ENCODE peak calls at places on chromosomes 4 and X, in ten cellular contexts. M, T, B, L, W, O, X, N, Y and C are unnamed samples.

GRCh38 chr4:26503844-26504243 is 13.6 kb upstream of the CCKAR start:
- DNase-seq in M (no peak), T (no peak), B (no peak), L (no peak), W (no peak), O (no peak), X (no peak), N (no peak), Y (no peak), C (no peak)

GRCh38 chrX:40912576-40912975 is 172.7 kb upstream of the USP9X start:
- DNase-seq in M (no peak), T (no peak), B (no peak), L (no peak), W (no peak), O (no peak), X (no peak), N (peak; percentile 18), Y (no peak), C (no peak)

GRCh38 chr4:140851032-140851636 is 94.9 kb upstream of the TBC1D9 start:
- DNase-seq in M (peak; percentile 61), T (peak; percentile 47), B (peak; percentile 72), L (peak; percentile 18), W (no peak), O (no peak), X (peak; percentile 66), N (peak; percentile 73), Y (peak; percentile 66), C (peak; percentile 78)

GRCh38 chr4:167359711-167360110 is 125.4 kb upstream of the SPOCK3 start:
- DNase-seq in M (no peak), T (no peak), B (no peak), L (peak; percentile 1), W (no peak), O (no peak), X (no peak), N (no peak), Y (no peak), C (no peak)

GRCh38 chrX:50003927-50004326 is 81.5 kb downstream of the CLCN5 start:
- DNase-seq in M (no peak), T (no peak), B (no peak), L (no peak), W (no peak), O (no peak), X (no peak), N (no peak), Y (no peak), C (no peak)

GRCh38 chr4:17561195-17561909 is 15.6 kb upstream of the LAP3 start:
- DNase-seq in M (no peak), T (no peak), B (no peak), L (no peak), W (no peak), O (no peak), X (no peak), N (peak; percentile 97), Y (peak; percentile 93), C (no peak)

GRCh38 chr4:183860110-183860509 is 45.0 kb upstream of the STOX2 start:
- DNase-seq in M (no peak), T (no peak), B (no peak), L (no peak), W (no peak), O (no peak), X (no peak), N (no peak), Y (no peak), C (no peak)

GRCh38 chr4:47213971-47214370 is 182.6 kb downstream of the GABRB1 start:
- DNase-seq in M (peak; percentile 36), T (no peak), B (no peak), L (no peak), W (no peak), O (peak; percentile 86), X (no peak), N (peak; percentile 67), Y (peak; percentile 93), C (no peak)

GRCh38 chr4:105145059-105145912 is 1.4 kb upstream of the TET2 start:
- DNase-seq in M (no peak), T (no peak), B (no peak), L (no peak), W (no peak), O (no peak), X (no peak), N (peak; percentile 33), Y (peak; percentile 42), C (no peak)

GRCh38 chr4:105236202-105236916 is 89.7 kb downstream of the TET2 start:
- DNase-seq in M (no peak), T (no peak), B (no peak), L (no peak), W (no peak), O (no peak), X (no peak), N (no peak), Y (no peak), C (no peak)

GRCh38 chr4:125726121-125726520 is 411.4 kb downstream of the FAT4 start:
- DNase-seq in M (no peak), T (no peak), B (no peak), L (no peak), W (no peak), O (no peak), X (no peak), N (no peak), Y (no peak), C (peak; percentile 82)

GRCh38 chr4:122252584-122252983 is 100.5 kb downstream of the BLTP1 start:
- DNase-seq in M (no peak), T (no peak), B (no peak), L (no peak), W (no peak), O (no peak), X (no peak), N (no peak), Y (no peak), C (no peak)

GRCh38 chrX:134236690-134237362 is at the start of gene CCDC160:
- DNase-seq in M (peak; percentile 6), T (no peak), B (peak; percentile 79), L (no peak), W (no peak), O (no peak), X (peak; percentile 75), N (peak; percentile 27), Y (peak; percentile 4), C (peak; percentile 88)

GRCh38 chr4:99323761-99324160 is 2.6 kb upstream of the ADH1B start:
- DNase-seq in M (no peak), T (no peak), B (no peak), L (no peak), W (no peak), O (no peak), X (no peak), N (peak; percentile 66), Y (peak; percentile 95), C (no peak)

GRCh38 chrX:30971761-30972603 is 82.9 kb upstream of the TAB3 start:
- DNase-seq in M (peak; percentile 24), T (no peak), B (peak; percentile 27), L (peak; percentile 1), W (no peak), O (no peak), X (peak; percentile 61), N (peak; percentile 66), Y (peak; percentile 54), C (peak; percentile 80)